ENCODE peak calls at places on chromosomes 11 and 22, in five cellular contexts. L, V, T, Z and I are unnamed samples.

GRCh38 chr11:33733978-33734377 is 2.2 kb downstream of the CD59 start:
- DNase-seq in T (no peak), Z (peak), V (no peak), L (no peak), I (no peak)

GRCh38 chr11:131064373-131064991 is 148.2 kb upstream of the SNX19 start:
- DNase-seq in L (peak), V (peak), Z (peak), T (peak), I (no peak)

GRCh38 chr22:38218661-38219331 is 17.0 kb downstream of the MAFF start:
- DNase-seq in L (no peak), Z (peak), V (no peak), T (peak), I (no peak)

GRCh38 chr11:35905901-35906661 is 37.8 kb upstream of the LDLRAD3 start:
- DNase-seq in L (no peak), V (no peak), T (no peak), Z (no peak), I (no peak)

GRCh38 chr11:269146-269890 is 8.9 kb upstream of the NLRP6 start:
- DNase-seq in V (no peak), T (no peak), L (no peak), Z (peak), I (no peak)

GRCh38 chr11:10298342-10298741 is 4.3 kb upstream of the SBF2 start:
- DNase-seq in Z (peak), V (no peak), T (no peak), L (no peak), I (no peak)

GRCh38 chr11:20647976-20648565 is 21.3 kb upstream of the NELL1 start:
- DNase-seq in Z (peak), L (no peak), T (peak), V (no peak), I (peak)

GRCh38 chr22:38951734-38952133 is 5.7 kb upstream of the APOBEC3A start:
- DNase-seq in T (no peak), V (no peak), Z (no peak), L (no peak), I (no peak)

GRCh38 chr11:83120328-83120727 is 36.6 kb upstream of the PCF11 start:
- DNase-seq in L (no peak), T (no peak), V (no peak), Z (peak), I (no peak)

GRCh38 chr22:35326854-35327562 is 27.3 kb downstream of the TOM1 start:
- DNase-seq in Z (no peak), V (no peak), T (no peak), L (no peak), I (no peak)